ENCODE peak calls at places on chromosomes 1 and 21, in eight cellular contexts. One of them, this sample, is unnamed.
A peak's percentile ranks its signal among the peaks of the same experiment; 100 is the strongest.

GRCh38 chr1:157539568-157539967 is 12.7 kb downstream of the FCRL5 start:
- DNase-seq in hepatocyte: no peak
- DNase-seq in AG10803: no peak
- DNase-seq in C1 segment of cervical spinal cord: no peak
- DNase-seq in NCI-H345: no peak
- DNase-seq in stimulated activated naive CD8-positive, alpha-beta T cell treated with anti-CD3 and anti-CD28 coated beads, Interleukin-15, amount 100 ng/mL, for 72 hours: no peak
- DNase-seq in NCI-H1436: no peak
- DNase-seq in mesendoderm: no peak
- DNase-seq in this sample: no peak

GRCh38 chr1:50977575-50978143 is 7.6 kb downstream of the CDKN2C start:
- DNase-seq in C1 segment of cervical spinal cord: peak; percentile 25
- DNase-seq in stimulated activated naive CD8-positive, alpha-beta T cell treated with anti-CD3 and anti-CD28 coated beads, Interleukin-15, amount 100 ng/mL, for 72 hours: peak; percentile 41
- DNase-seq in NCI-H345: peak; percentile 67
- DNase-seq in NCI-H1436: no peak
- DNase-seq in hepatocyte: peak; percentile 41
- DNase-seq in AG10803: peak; percentile 65
- DNase-seq in mesendoderm: peak; percentile 52
- DNase-seq in this sample: peak; percentile 53

GRCh38 chr21:45050361-45050785 is 24.0 kb upstream of the ADARB1 start:
- DNase-seq in AG10803: peak; percentile 71
- DNase-seq in stimulated activated naive CD8-positive, alpha-beta T cell treated with anti-CD3 and anti-CD28 coated beads, Interleukin-15, amount 100 ng/mL, for 72 hours: no peak
- DNase-seq in mesendoderm: no peak
- DNase-seq in NCI-H345: no peak
- DNase-seq in C1 segment of cervical spinal cord: no peak
- DNase-seq in hepatocyte: peak; percentile 33
- DNase-seq in NCI-H1436: no peak
- DNase-seq in this sample: no peak

GRCh38 chr1:38291906-38292521 is 245.4 kb upstream of the POU3F1 start:
- DNase-seq in stimulated activated naive CD8-positive, alpha-beta T cell treated with anti-CD3 and anti-CD28 coated beads, Interleukin-15, amount 100 ng/mL, for 72 hours: no peak
- DNase-seq in NCI-H1436: no peak
- DNase-seq in AG10803: no peak
- DNase-seq in NCI-H345: no peak
- DNase-seq in C1 segment of cervical spinal cord: no peak
- DNase-seq in hepatocyte: no peak
- DNase-seq in mesendoderm: peak; percentile 59
- DNase-seq in this sample: no peak

GRCh38 chr1:56151402-56151801 is 428.0 kb downstream of the PLPP3 start:
- DNase-seq in NCI-H1436: no peak
- DNase-seq in stimulated activated naive CD8-positive, alpha-beta T cell treated with anti-CD3 and anti-CD28 coated beads, Interleukin-15, amount 100 ng/mL, for 72 hours: no peak
- DNase-seq in hepatocyte: no peak
- DNase-seq in NCI-H345: no peak
- DNase-seq in mesendoderm: no peak
- DNase-seq in C1 segment of cervical spinal cord: no peak
- DNase-seq in AG10803: no peak
- DNase-seq in this sample: no peak

GRCh38 chr1:2105781-2106524 is 55.7 kb downstream of the PRKCZ start:
- DNase-seq in C1 segment of cervical spinal cord: no peak
- DNase-seq in NCI-H345: no peak
- DNase-seq in AG10803: no peak
- DNase-seq in NCI-H1436: no peak
- DNase-seq in stimulated activated naive CD8-positive, alpha-beta T cell treated with anti-CD3 and anti-CD28 coated beads, Interleukin-15, amount 100 ng/mL, for 72 hours: no peak
- DNase-seq in mesendoderm: no peak
- DNase-seq in hepatocyte: no peak
- DNase-seq in this sample: no peak

GRCh38 chr1:100142343-100142742 is 9.4 kb downstream of the TRMT13 start:
- DNase-seq in AG10803: no peak
- DNase-seq in mesendoderm: no peak
- DNase-seq in hepatocyte: no peak
- DNase-seq in stimulated activated naive CD8-positive, alpha-beta T cell treated with anti-CD3 and anti-CD28 coated beads, Interleukin-15, amount 100 ng/mL, for 72 hours: no peak
- DNase-seq in NCI-H1436: no peak
- DNase-seq in C1 segment of cervical spinal cord: no peak
- DNase-seq in NCI-H345: no peak
- DNase-seq in this sample: no peak

GRCh38 chr1:197200468-197200899 is 54.0 kb upstream of the ASPM start:
- DNase-seq in AG10803: peak; percentile 35
- DNase-seq in hepatocyte: peak; percentile 23
- DNase-seq in NCI-H345: no peak
- DNase-seq in stimulated activated naive CD8-positive, alpha-beta T cell treated with anti-CD3 and anti-CD28 coated beads, Interleukin-15, amount 100 ng/mL, for 72 hours: peak; percentile 2
- DNase-seq in C1 segment of cervical spinal cord: no peak
- DNase-seq in NCI-H1436: no peak
- DNase-seq in mesendoderm: no peak
- DNase-seq in this sample: no peak